ENCODE peak calls at places on chromosome 19, in five cellular contexts. One of them, this sample, is unnamed.

GRCh38 chr19:15442142-15442920 is 7.4 kb downstream of the WIZ start:
- DNase-seq in upper lobe of right lung: no peak
- DNase-seq in bronchial epithelial cell: no peak
- DNase-seq in fibroblast of lung: no peak
- DNase-seq in cardiac muscle cell: no peak
- DNase-seq in this sample: no peak

GRCh38 chr19:19545128-19545591 is 7.1 kb downstream of the CILP2 start:
- DNase-seq in upper lobe of right lung: no peak
- DNase-seq in fibroblast of lung: no peak
- DNase-seq in cardiac muscle cell: no peak
- DNase-seq in bronchial epithelial cell: no peak
- DNase-seq in this sample: no peak

GRCh38 chr19:7619671-7620441 is 9.5 kb downstream of the XAB2 start:
- DNase-seq in cardiac muscle cell: no peak
- DNase-seq in fibroblast of lung: no peak
- DNase-seq in bronchial epithelial cell: no peak
- DNase-seq in upper lobe of right lung: no peak
- DNase-seq in this sample: no peak

GRCh38 chr19:55062735-55063491 is at the start of gene RDH13:
- DNase-seq in bronchial epithelial cell: peak; percentile 86
- DNase-seq in fibroblast of lung: peak; percentile 96
- DNase-seq in upper lobe of right lung: peak; percentile 99
- DNase-seq in cardiac muscle cell: peak; percentile 96
- DNase-seq in this sample: peak; percentile 90

GRCh38 chr19:6849876-6850275 is 37.5 kb upstream of the ADGRE1 start:
- DNase-seq in fibroblast of lung: no peak
- DNase-seq in bronchial epithelial cell: no peak
- DNase-seq in upper lobe of right lung: no peak
- DNase-seq in cardiac muscle cell: peak; percentile 57
- DNase-seq in this sample: no peak

GRCh38 chr19:40191836-40192646 is 815 bp downstream of the MAP3K10 start:
- DNase-seq in upper lobe of right lung: peak; percentile 70
- DNase-seq in bronchial epithelial cell: no peak
- DNase-seq in cardiac muscle cell: peak; percentile 36
- DNase-seq in fibroblast of lung: peak; percentile 21
- DNase-seq in this sample: peak; percentile 20

GRCh38 chr19:35318679-35319448 is 10.1 kb upstream of the CD22 start:
- DNase-seq in upper lobe of right lung: peak; percentile 84
- DNase-seq in fibroblast of lung: peak; percentile 58
- DNase-seq in cardiac muscle cell: peak; percentile 58
- DNase-seq in bronchial epithelial cell: peak; percentile 46
- DNase-seq in this sample: peak; percentile 73

GRCh38 chr19:42114412-42114811 is 17.8 kb downstream of the POU2F2 start:
- DNase-seq in fibroblast of lung: no peak
- DNase-seq in cardiac muscle cell: no peak
- DNase-seq in bronchial epithelial cell: no peak
- DNase-seq in upper lobe of right lung: no peak
- DNase-seq in this sample: no peak

GRCh38 chr19:34254552-34255432 is at the start of gene GARRE1:
- DNase-seq in fibroblast of lung: peak; percentile 38
- DNase-seq in cardiac muscle cell: peak; percentile 70
- DNase-seq in bronchial epithelial cell: no peak
- DNase-seq in upper lobe of right lung: peak; percentile 84
- DNase-seq in this sample: no peak

GRCh38 chr19:49773663-49774305 is 7.0 kb downstream of the AP2A1 start:
- DNase-seq in fibroblast of lung: peak; percentile 42
- DNase-seq in cardiac muscle cell: no peak
- DNase-seq in bronchial epithelial cell: no peak
- DNase-seq in upper lobe of right lung: no peak
- DNase-seq in this sample: no peak

GRCh38 chr19:30345686-30346085 is 26.5 kb upstream of the ZNF536 start:
- DNase-seq in fibroblast of lung: no peak
- DNase-seq in bronchial epithelial cell: no peak
- DNase-seq in cardiac muscle cell: no peak
- DNase-seq in upper lobe of right lung: no peak
- DNase-seq in this sample: no peak

GRCh38 chr19:30340724-30341595 is 31.2 kb upstream of the ZNF536 start:
- DNase-seq in fibroblast of lung: peak; percentile 14
- DNase-seq in upper lobe of right lung: no peak
- DNase-seq in cardiac muscle cell: no peak
- DNase-seq in bronchial epithelial cell: no peak
- DNase-seq in this sample: peak; percentile 57

GRCh38 chr19:30342901-30343300 is 29.3 kb upstream of the ZNF536 start:
- DNase-seq in fibroblast of lung: no peak
- DNase-seq in bronchial epithelial cell: no peak
- DNase-seq in upper lobe of right lung: no peak
- DNase-seq in cardiac muscle cell: no peak
- DNase-seq in this sample: no peak

GRCh38 chr19:30341646-30342201 is 30.5 kb upstream of the ZNF536 start:
- DNase-seq in upper lobe of right lung: no peak
- DNase-seq in cardiac muscle cell: no peak
- DNase-seq in fibroblast of lung: no peak
- DNase-seq in bronchial epithelial cell: no peak
- DNase-seq in this sample: peak; percentile 71

DNA sequence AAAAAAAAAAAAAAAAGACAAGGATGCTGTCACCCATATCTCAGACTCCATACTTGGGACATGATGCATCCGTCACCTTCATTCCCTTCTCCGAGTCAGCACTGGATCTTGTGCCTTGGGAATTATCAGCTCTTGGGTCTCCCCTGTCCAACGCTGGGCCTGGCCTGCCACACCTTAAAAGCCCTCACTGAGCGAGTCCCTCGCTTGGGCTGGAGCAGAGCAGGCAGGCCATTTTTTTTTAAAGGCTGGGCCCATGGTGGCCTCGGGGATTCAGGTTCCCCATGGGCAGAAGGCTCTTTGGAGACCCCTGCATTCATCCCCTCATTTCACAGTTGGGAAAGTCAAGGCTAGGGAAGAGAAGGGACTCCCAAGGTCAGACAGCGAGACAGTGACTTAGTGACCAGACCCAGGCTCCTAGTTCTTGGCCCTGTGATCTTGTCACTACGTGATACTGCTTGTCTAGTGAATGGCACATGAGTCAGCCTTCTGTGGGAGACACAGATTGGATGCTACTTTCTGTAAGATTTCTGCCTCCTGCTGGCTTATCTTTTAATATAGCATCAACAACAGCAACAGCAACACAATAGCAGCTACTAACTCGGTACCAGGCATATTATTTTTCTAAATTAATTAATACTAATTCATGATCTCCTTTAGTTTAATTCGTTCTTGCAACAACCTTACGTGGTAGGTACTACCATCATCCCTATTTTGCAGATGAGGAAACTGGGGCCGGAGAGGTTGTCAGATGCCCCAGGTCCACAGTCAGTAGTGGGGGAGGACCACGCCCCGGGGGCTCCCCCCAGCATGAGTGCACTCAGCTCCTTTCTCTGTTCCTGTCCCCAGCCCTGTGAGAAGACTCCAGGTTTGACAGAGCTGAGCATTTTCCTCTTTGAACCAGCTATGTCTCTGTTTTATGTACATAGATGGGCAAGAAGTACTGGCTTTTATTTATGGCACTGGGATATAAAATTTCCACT is 27.4 kb upstream of the ZNF536 start:
- DNase-seq in cardiac muscle cell: no peak
- DNase-seq in fibroblast of lung: no peak
- DNase-seq in bronchial epithelial cell: peak; percentile 0
- DNase-seq in upper lobe of right lung: no peak
- DNase-seq in this sample: peak; percentile 59
- TF ChIP-seq CTCF in cardiac muscle cell: no peak
- TF ChIP-seq CTCF in fibroblast of lung: no peak
- TF ChIP-seq CTCF in bronchial epithelial cell: no peak
- TF ChIP-seq CTCF in upper lobe of right lung: no peak
- TF ChIP-seq CTCF in this sample: peak; percentile 40

GRCh38 chr19:8657869-8658268 is 27.4 kb downstream of the NFILZ start:
- DNase-seq in bronchial epithelial cell: no peak
- DNase-seq in upper lobe of right lung: no peak
- DNase-seq in cardiac muscle cell: no peak
- DNase-seq in fibroblast of lung: no peak
- DNase-seq in this sample: no peak

GRCh38 chr19:8663920-8664670 is 33.7 kb downstream of the NFILZ start:
- DNase-seq in fibroblast of lung: no peak
- DNase-seq in cardiac muscle cell: no peak
- DNase-seq in upper lobe of right lung: no peak
- DNase-seq in bronchial epithelial cell: no peak
- DNase-seq in this sample: no peak

GRCh38 chr19:8655340-8655709 is 24.9 kb downstream of the NFILZ start:
- DNase-seq in upper lobe of right lung: peak; percentile 51
- DNase-seq in fibroblast of lung: no peak
- DNase-seq in cardiac muscle cell: no peak
- DNase-seq in bronchial epithelial cell: no peak
- DNase-seq in this sample: no peak

GRCh38 chr19:8662263-8662662 is 31.8 kb downstream of the NFILZ start:
- DNase-seq in bronchial epithelial cell: no peak
- DNase-seq in fibroblast of lung: no peak
- DNase-seq in upper lobe of right lung: no peak
- DNase-seq in cardiac muscle cell: no peak
- DNase-seq in this sample: no peak

GRCh38 chr19:8659905-8660304 is 29.5 kb downstream of the NFILZ start:
- DNase-seq in cardiac muscle cell: no peak
- DNase-seq in upper lobe of right lung: no peak
- DNase-seq in bronchial epithelial cell: no peak
- DNase-seq in fibroblast of lung: no peak
- DNase-seq in this sample: no peak
- H3K4me3 ChIP-seq in cardiac muscle cell: no peak overlapping the region
- H3K4me3 ChIP-seq in upper lobe of right lung: no peak overlapping the region
- H3K4me3 ChIP-seq in bronchial epithelial cell: no peak overlapping the region
- H3K4me3 ChIP-seq in fibroblast of lung: no peak overlapping the region
- H3K4me3 ChIP-seq in this sample: no peak overlapping the region

GRCh38 chr19:46514589-46515289 is 19.1 kb upstream of the PNMA8B start:
- DNase-seq in fibroblast of lung: no peak
- DNase-seq in upper lobe of right lung: no peak
- DNase-seq in bronchial epithelial cell: no peak
- DNase-seq in cardiac muscle cell: no peak
- DNase-seq in this sample: no peak

GRCh38 chr19:46520616-46521015 is 24.9 kb upstream of the PNMA8B start:
- DNase-seq in fibroblast of lung: no peak
- DNase-seq in upper lobe of right lung: no peak
- DNase-seq in cardiac muscle cell: no peak
- DNase-seq in bronchial epithelial cell: no peak
- DNase-seq in this sample: no peak

GRCh38 chr19:46515879-46516350 is 20.2 kb upstream of the PNMA8B start:
- DNase-seq in fibroblast of lung: peak; percentile 44
- DNase-seq in upper lobe of right lung: no peak
- DNase-seq in bronchial epithelial cell: peak; percentile 38
- DNase-seq in cardiac muscle cell: peak; percentile 60
- DNase-seq in this sample: peak; percentile 40

GRCh38 chr19:46515290-46515609 is 19.6 kb upstream of the PNMA8B start:
- DNase-seq in bronchial epithelial cell: no peak
- DNase-seq in fibroblast of lung: no peak
- DNase-seq in upper lobe of right lung: no peak
- DNase-seq in cardiac muscle cell: no peak
- DNase-seq in this sample: no peak

GRCh38 chr19:46517471-46517870 is 21.8 kb upstream of the PNMA8B start:
- DNase-seq in upper lobe of right lung: no peak
- DNase-seq in fibroblast of lung: no peak
- DNase-seq in bronchial epithelial cell: no peak
- DNase-seq in cardiac muscle cell: no peak
- DNase-seq in this sample: no peak
- TF ChIP-seq CTCF in upper lobe of right lung: no peak
- TF ChIP-seq CTCF in fibroblast of lung: no peak
- TF ChIP-seq CTCF in bronchial epithelial cell: no peak
- TF ChIP-seq CTCF in cardiac muscle cell: no peak
- TF ChIP-seq CTCF in this sample: no peak

DNA sequence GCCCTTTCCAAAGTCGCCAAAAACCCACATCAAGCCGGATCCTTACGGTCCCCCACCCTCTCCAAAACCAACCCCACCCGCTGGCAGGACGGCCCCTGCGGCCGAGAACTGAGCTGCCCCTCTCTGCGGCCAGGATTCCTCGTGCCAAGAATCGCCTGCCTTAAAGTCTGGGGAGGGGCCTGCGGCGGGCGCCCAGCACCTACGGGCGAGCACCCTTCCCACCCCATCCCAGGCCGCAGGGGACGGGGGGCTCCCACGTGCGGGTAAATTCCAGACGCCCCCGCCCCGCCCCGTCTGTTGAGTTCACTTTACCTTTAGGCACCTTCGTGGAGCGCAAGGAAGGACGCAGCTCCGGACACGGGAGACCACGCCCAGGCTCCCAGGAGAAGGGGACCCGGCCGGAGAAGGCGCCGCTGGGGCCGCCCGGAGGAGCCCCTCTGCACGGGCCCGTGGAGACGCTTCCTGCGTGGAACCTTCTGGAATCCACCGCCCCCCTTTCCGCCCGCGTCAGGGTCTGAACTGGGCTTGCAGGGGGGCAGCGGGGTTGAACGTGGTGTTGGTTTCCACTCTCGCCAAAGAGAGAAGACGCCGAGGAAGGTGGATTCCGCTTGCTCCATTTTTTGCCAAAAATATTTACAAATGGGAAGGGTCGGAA is 22.8 kb downstream of the ONECUT3 start:
- DNase-seq in fibroblast of lung: no peak
- DNase-seq in cardiac muscle cell: no peak
- DNase-seq in bronchial epithelial cell: no peak
- DNase-seq in upper lobe of right lung: no peak
- DNase-seq in this sample: no peak
- H3K4me3 ChIP-seq in fibroblast of lung: no peak overlapping the region
- H3K4me3 ChIP-seq in cardiac muscle cell: no peak overlapping the region
- H3K4me3 ChIP-seq in bronchial epithelial cell: no peak overlapping the region
- H3K4me3 ChIP-seq in upper lobe of right lung: no peak overlapping the region
- H3K4me3 ChIP-seq in this sample: no peak overlapping the region

GRCh38 chr19:10230155-10230903 is 802 bp downstream of the S1PR2 start:
- DNase-seq in fibroblast of lung: peak; percentile 66
- DNase-seq in cardiac muscle cell: peak; percentile 75
- DNase-seq in upper lobe of right lung: peak; percentile 82
- DNase-seq in bronchial epithelial cell: no peak
- DNase-seq in this sample: peak; percentile 48
- TF ChIP-seq CTCF in fibroblast of lung: peak; percentile 8
- TF ChIP-seq CTCF in cardiac muscle cell: no peak
- TF ChIP-seq CTCF in upper lobe of right lung: no peak
- TF ChIP-seq CTCF in bronchial epithelial cell: no peak
- TF ChIP-seq CTCF in this sample: no peak

GRCh38 chr19:22784051-22784450 is at the start of gene ZNF99:
- DNase-seq in upper lobe of right lung: no peak
- DNase-seq in fibroblast of lung: no peak
- DNase-seq in cardiac muscle cell: no peak
- DNase-seq in bronchial epithelial cell: no peak
- DNase-seq in this sample: no peak
- H3K4me3 ChIP-seq in upper lobe of right lung: peak within 1 kb of the TSS; percentile 36
- H3K4me3 ChIP-seq in fibroblast of lung: no peak within 1 kb of the TSS
- H3K4me3 ChIP-seq in cardiac muscle cell: no peak within 1 kb of the TSS
- H3K4me3 ChIP-seq in bronchial epithelial cell: no peak within 1 kb of the TSS
- H3K4me3 ChIP-seq in this sample: no peak within 1 kb of the TSS

This sample was measured in AG10803.